ENCODE peak calls at places on chromosomes 12 and 14, in nine cellular contexts. I is heart right ventricle, P is aorta, U is uterus, B is lower lobe of right lung, D is adrenal gland, C is adipocyte, N is DND-41, J is mesendoderm. W is an unnamed sample.

GRCh38 chr12:3442397-3442796 is 48.6 kb upstream of the PRMT8 start:
- DNase-seq in I (no peak), P (no peak), U (no peak), B (no peak), D (no peak), C (no peak), N (no peak), J (no peak), W (no peak)

GRCh38 chr14:104294628-104294982 is 156.2 kb downstream of the KIF26A start:
- DNase-seq in I (no peak), P (peak; percentile 25), U (no peak), B (no peak), D (peak; percentile 7), C (no peak), N (no peak), J (no peak), W (no peak)

GRCh38 chr12:6949063-6949594 is 2.0 kb upstream of the PTPN6 start:
- DNase-seq in I (no peak), P (peak; percentile 42), U (no peak), B (peak; percentile 78), D (no peak), C (no peak), N (no peak), J (no peak), W (no peak)

GRCh38 chr12:33205986-33206385 is 233.6 kb downstream of the SYT10 start:
- DNase-seq in I (no peak), P (no peak), U (no peak), B (no peak), D (no peak), C (no peak), N (no peak), J (no peak), W (no peak)

GRCh38 chr12:2138871-2139308 is 86.1 kb downstream of the CACNA1C start:
- DNase-seq in I (no peak), P (no peak), U (no peak), B (no peak), D (no peak), C (peak; percentile 59), N (no peak), J (no peak), W (no peak)

GRCh38 chr12:106020736-106021135 is 118.0 kb downstream of the NUAK1 start:
- DNase-seq in I (no peak), P (no peak), U (no peak), B (no peak), D (no peak), C (no peak), N (no peak), J (no peak), W (no peak)

GRCh38 chr12:132491349-132491663 is 1.4 kb downstream of the FBRSL1 start:
- DNase-seq in I (no peak), P (no peak), U (no peak), B (no peak), D (no peak), C (peak; percentile 15), N (no peak), J (no peak), W (no peak)

GRCh38 chr12:77204055-77204454 is 138.7 kb upstream of the E2F7 start:
- DNase-seq in I (no peak), P (no peak), U (no peak), B (no peak), D (no peak), C (no peak), N (no peak), J (peak; percentile 64), W (no peak)

GRCh38 chr14:60575008-60575407 is 66.1 kb downstream of the SIX6 start:
- DNase-seq in I (no peak), P (no peak), U (no peak), B (no peak), D (no peak), C (no peak), N (no peak), J (no peak), W (no peak)

GRCh38 chr14:44412858-44413569 is 94.1 kb downstream of the FSCB start:
- DNase-seq in I (no peak), P (no peak), U (no peak), B (no peak), D (no peak), C (no peak), N (no peak), J (peak; percentile 52), W (no peak)

GRCh38 chr14:104136472-104137296 is 1.7 kb upstream of the KIF26A start:
- DNase-seq in I (no peak), P (peak; percentile 34), U (no peak), B (peak; percentile 43), D (no peak), C (peak; percentile 11), N (no peak), J (no peak), W (no peak)

GRCh38 chr12:131529196-131530040 is 181.5 kb upstream of the SFSWAP start:
- DNase-seq in I (no peak), P (no peak), U (no peak), B (no peak), D (no peak), C (no peak), N (no peak), J (no peak), W (no peak)

GRCh38 chr14:90519262-90519920 is 122.6 kb downstream of the CALM1 start:
- DNase-seq in I (no peak), P (no peak), U (no peak), B (peak; percentile 15), D (no peak), C (no peak), N (no peak), J (no peak), W (no peak)

GRCh38 chr12:124422142-124422569 is 127.3 kb downstream of the RFLNA start:
- DNase-seq in I (no peak), P (no peak), U (peak; percentile 71), B (peak; percentile 74), D (no peak), C (no peak), N (no peak), J (no peak), W (no peak)
- H3K36me3 ChIP-seq in I (peaks cover 12% of the 10 kb centered on the region), P (peaks cover 2% of the 10 kb centered on the region), U (no peaks in the 10 kb centered on the region), B (peaks cover 85% of the 10 kb centered on the region), D (peaks cover 54% of the 10 kb centered on the region), C (peaks cover 38% of the 10 kb centered on the region), N (peaks cover 90% of the 10 kb centered on the region), J (peaks cover 5% of the 10 kb centered on the region), W (peaks cover 64% of the 10 kb centered on the region)

GRCh38 chr14:102141797-102142196 is 2.1 kb downstream of the WDR20 start:
- DNase-seq in I (no peak), P (no peak), U (no peak), B (no peak), D (no peak), C (no peak), N (no peak), J (no peak), W (no peak)
- H3K4me3 ChIP-seq in I (peak overlapping the region; percentile 85), P (no peak overlapping the region), U (no peak overlapping the region), B (no peak overlapping the region), D (no peak overlapping the region), C (peak overlapping the region; percentile 99), N (no peak overlapping the region), J (no peak overlapping the region), W (no peak overlapping the region)

GRCh38 chr14:63910593-63911363 is 58.0 kb downstream of the SYNE2 start:
- DNase-seq in I (no peak), P (no peak), U (no peak), B (no peak), D (no peak), C (peak; percentile 48), N (no peak), J (no peak), W (peak; percentile 22)

GRCh38 chr14:63909984-63910383 is 57.2 kb downstream of the SYNE2 start:
- DNase-seq in I (no peak), P (no peak), U (no peak), B (no peak), D (no peak), C (peak; percentile 58), N (no peak), J (no peak), W (no peak)

GRCh38 chr14:63905370-63905769 is 52.6 kb downstream of the SYNE2 start:
- DNase-seq in I (no peak), P (no peak), U (no peak), B (no peak), D (no peak), C (no peak), N (no peak), J (no peak), W (no peak)

GRCh38 chr14:63904724-63905123 is 51.9 kb downstream of the SYNE2 start:
- DNase-seq in I (no peak), P (no peak), U (no peak), B (no peak), D (no peak), C (no peak), N (no peak), J (no peak), W (no peak)

DNA sequence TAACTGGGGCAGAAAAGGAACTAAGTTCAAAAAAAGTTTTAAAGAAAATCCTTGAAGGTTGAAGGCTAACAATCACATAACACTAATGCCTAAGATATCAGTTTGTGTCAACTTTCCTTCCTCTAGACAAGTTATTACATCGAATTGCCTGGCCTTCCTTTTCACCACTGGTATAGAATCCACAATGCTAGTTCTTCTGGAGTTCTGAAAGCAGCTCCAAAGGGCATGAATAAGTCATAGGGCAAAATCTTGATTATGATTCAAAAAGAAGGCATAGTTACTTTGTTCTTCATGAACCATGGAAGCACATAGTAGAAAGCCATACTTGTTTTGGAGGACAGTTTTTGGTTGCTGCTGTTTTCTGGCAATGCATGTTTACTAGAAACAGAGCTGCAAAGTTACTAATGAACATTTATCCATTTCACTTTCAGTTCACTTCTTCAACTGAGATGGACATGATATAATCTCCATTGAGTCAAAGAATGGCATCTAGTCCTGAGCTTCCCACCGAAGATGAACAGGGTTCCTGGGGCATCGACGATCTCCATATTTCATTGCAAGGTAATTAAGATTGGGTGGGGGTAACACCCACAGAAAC is 56.0 kb downstream of the SYNE2 start:
- DNase-seq in I (no peak), P (no peak), U (no peak), B (no peak), D (no peak), C (no peak), N (no peak), J (no peak), W (no peak)
- H3K27me3 ChIP-seq in I (no peaks in the 10 kb centered on the region), P (no peaks in the 10 kb centered on the region), U (no peaks in the 10 kb centered on the region), B (no peaks in the 10 kb centered on the region), D (no peaks in the 10 kb centered on the region), C (no peaks in the 10 kb centered on the region), N (no peaks in the 10 kb centered on the region), J (no peaks in the 10 kb centered on the region), W (no peaks in the 10 kb centered on the region)

GRCh38 chr14:95500201-95500681 is 16.2 kb downstream of the SYNE3 start:
- DNase-seq in I (no peak), P (peak; percentile 33), U (no peak), B (no peak), D (no peak), C (no peak), N (no peak), J (no peak), W (no peak)

GRCh38 chr14:95496690-95497241 is 19.7 kb downstream of the SYNE3 start:
- DNase-seq in I (no peak), P (no peak), U (peak; percentile 67), B (no peak), D (no peak), C (peak; percentile 64), N (no peak), J (no peak), W (peak; percentile 78)

GRCh38 chr14:95497561-95498011 is 18.9 kb downstream of the SYNE3 start:
- DNase-seq in I (no peak), P (peak; percentile 32), U (no peak), B (no peak), D (no peak), C (no peak), N (no peak), J (no peak), W (no peak)

GRCh38 chr14:95499354-95499750 is 17.1 kb downstream of the SYNE3 start:
- DNase-seq in I (no peak), P (no peak), U (no peak), B (no peak), D (no peak), C (no peak), N (no peak), J (no peak), W (no peak)

GRCh38 chr14:95498622-95499353 is 17.7 kb downstream of the SYNE3 start:
- DNase-seq in I (no peak), P (peak; percentile 47), U (no peak), B (no peak), D (peak; percentile 76), C (no peak), N (no peak), J (no peak), W (peak; percentile 81)
- H3K36me3 ChIP-seq in I (no peaks in the 10 kb centered on the region), P (no peaks in the 10 kb centered on the region), U (no peaks in the 10 kb centered on the region), B (peaks cover 10% of the 10 kb centered on the region), D (no peaks in the 10 kb centered on the region), C (peaks cover 4% of the 10 kb centered on the region), N (no peaks in the 10 kb centered on the region), J (no peaks in the 10 kb centered on the region), W (no peaks in the 10 kb centered on the region)